ENCODE peak calls at places on chromosomes 4 and X, in six cellular contexts. One of them, this sample, is unnamed.

GRCh38 chrX:41178201-41178600 is 93.0 kb downstream of the USP9X start:
- DNase-seq in GM23338: no peak
- DNase-seq in GM10248: no peak
- DNase-seq in activated CD4-positive, alpha-beta T cell treated with anti-CD3 and anti-CD28 coated beads, Interleukin-2, amount 50 U/mL, for 4 hours: no peak
- DNase-seq in stimulated activated CD8-positive, alpha-beta memory T cell treated with anti-CD3 and anti-CD28 coated beads, Interleukin-12 subunit alpha, Interleukin-12 subunit beta, amount 100 ng/mL, for 1 hour: no peak
- DNase-seq in endothelial cell: no peak
- DNase-seq in this sample: no peak

GRCh38 chr4:53863163-53863562 is 201.2 kb downstream of the CHIC2 start:
- DNase-seq in endothelial cell: no peak
- DNase-seq in activated CD4-positive, alpha-beta T cell treated with anti-CD3 and anti-CD28 coated beads, Interleukin-2, amount 50 U/mL, for 4 hours: no peak
- DNase-seq in GM10248: no peak
- DNase-seq in GM23338: no peak
- DNase-seq in stimulated activated CD8-positive, alpha-beta memory T cell treated with anti-CD3 and anti-CD28 coated beads, Interleukin-12 subunit alpha, Interleukin-12 subunit beta, amount 100 ng/mL, for 1 hour: no peak
- DNase-seq in this sample: no peak

GRCh38 chr4:18508801-18509200 is 487.2 kb upstream of the LCORL start:
- DNase-seq in endothelial cell: no peak
- DNase-seq in stimulated activated CD8-positive, alpha-beta memory T cell treated with anti-CD3 and anti-CD28 coated beads, Interleukin-12 subunit alpha, Interleukin-12 subunit beta, amount 100 ng/mL, for 1 hour: no peak
- DNase-seq in activated CD4-positive, alpha-beta T cell treated with anti-CD3 and anti-CD28 coated beads, Interleukin-2, amount 50 U/mL, for 4 hours: no peak
- DNase-seq in GM10248: no peak
- DNase-seq in GM23338: peak; percentile 56
- DNase-seq in this sample: no peak

GRCh38 chrX:132958086-132958703 is at the start of gene HS6ST2:
- DNase-seq in GM10248: no peak
- DNase-seq in stimulated activated CD8-positive, alpha-beta memory T cell treated with anti-CD3 and anti-CD28 coated beads, Interleukin-12 subunit alpha, Interleukin-12 subunit beta, amount 100 ng/mL, for 1 hour: no peak
- DNase-seq in activated CD4-positive, alpha-beta T cell treated with anti-CD3 and anti-CD28 coated beads, Interleukin-2, amount 50 U/mL, for 4 hours: no peak
- DNase-seq in endothelial cell: peak; percentile 35
- DNase-seq in GM23338: peak; percentile 60
- DNase-seq in this sample: no peak

GRCh38 chr4:73801692-73802091 is 34.8 kb upstream of the CXCL6 start:
- DNase-seq in GM10248: no peak
- DNase-seq in GM23338: no peak
- DNase-seq in endothelial cell: no peak
- DNase-seq in activated CD4-positive, alpha-beta T cell treated with anti-CD3 and anti-CD28 coated beads, Interleukin-2, amount 50 U/mL, for 4 hours: no peak
- DNase-seq in stimulated activated CD8-positive, alpha-beta memory T cell treated with anti-CD3 and anti-CD28 coated beads, Interleukin-12 subunit alpha, Interleukin-12 subunit beta, amount 100 ng/mL, for 1 hour: no peak
- DNase-seq in this sample: no peak

GRCh38 chrX:11040405-11040804 is 70.7 kb upstream of the HCCS start:
- DNase-seq in GM10248: no peak
- DNase-seq in endothelial cell: no peak
- DNase-seq in GM23338: no peak
- DNase-seq in activated CD4-positive, alpha-beta T cell treated with anti-CD3 and anti-CD28 coated beads, Interleukin-2, amount 50 U/mL, for 4 hours: no peak
- DNase-seq in stimulated activated CD8-positive, alpha-beta memory T cell treated with anti-CD3 and anti-CD28 coated beads, Interleukin-12 subunit alpha, Interleukin-12 subunit beta, amount 100 ng/mL, for 1 hour: no peak
- DNase-seq in this sample: no peak

GRCh38 chrX:48896611-48897011 is 957 bp downstream of the TIMM17B start:
- DNase-seq in GM23338: peak; percentile 30
- DNase-seq in activated CD4-positive, alpha-beta T cell treated with anti-CD3 and anti-CD28 coated beads, Interleukin-2, amount 50 U/mL, for 4 hours: no peak
- DNase-seq in endothelial cell: no peak
- DNase-seq in GM10248: no peak
- DNase-seq in stimulated activated CD8-positive, alpha-beta memory T cell treated with anti-CD3 and anti-CD28 coated beads, Interleukin-12 subunit alpha, Interleukin-12 subunit beta, amount 100 ng/mL, for 1 hour: no peak
- DNase-seq in this sample: no peak

GRCh38 chr4:15988222-15988621 is 25.2 kb upstream of the FGFBP2 start:
- DNase-seq in GM10248: no peak
- DNase-seq in activated CD4-positive, alpha-beta T cell treated with anti-CD3 and anti-CD28 coated beads, Interleukin-2, amount 50 U/mL, for 4 hours: no peak
- DNase-seq in stimulated activated CD8-positive, alpha-beta memory T cell treated with anti-CD3 and anti-CD28 coated beads, Interleukin-12 subunit alpha, Interleukin-12 subunit beta, amount 100 ng/mL, for 1 hour: no peak
- DNase-seq in GM23338: no peak
- DNase-seq in endothelial cell: no peak
- DNase-seq in this sample: no peak

GRCh38 chr4:36427696-36428095 is 146.3 kb downstream of the DTHD1 start:
- DNase-seq in endothelial cell: no peak
- DNase-seq in GM10248: no peak
- DNase-seq in activated CD4-positive, alpha-beta T cell treated with anti-CD3 and anti-CD28 coated beads, Interleukin-2, amount 50 U/mL, for 4 hours: no peak
- DNase-seq in stimulated activated CD8-positive, alpha-beta memory T cell treated with anti-CD3 and anti-CD28 coated beads, Interleukin-12 subunit alpha, Interleukin-12 subunit beta, amount 100 ng/mL, for 1 hour: no peak
- DNase-seq in GM23338: no peak
- DNase-seq in this sample: no peak

GRCh38 chrX:8125566-8125965 is 45.5 kb downstream of the VCX2 start:
- DNase-seq in GM10248: no peak
- DNase-seq in stimulated activated CD8-positive, alpha-beta memory T cell treated with anti-CD3 and anti-CD28 coated beads, Interleukin-12 subunit alpha, Interleukin-12 subunit beta, amount 100 ng/mL, for 1 hour: no peak
- DNase-seq in endothelial cell: no peak
- DNase-seq in GM23338: no peak
- DNase-seq in activated CD4-positive, alpha-beta T cell treated with anti-CD3 and anti-CD28 coated beads, Interleukin-2, amount 50 U/mL, for 4 hours: no peak
- DNase-seq in this sample: no peak

GRCh38 chrX:22968494-22968893 is 31.3 kb upstream of the DDX53 start:
- DNase-seq in stimulated activated CD8-positive, alpha-beta memory T cell treated with anti-CD3 and anti-CD28 coated beads, Interleukin-12 subunit alpha, Interleukin-12 subunit beta, amount 100 ng/mL, for 1 hour: no peak
- DNase-seq in GM23338: peak; percentile 41
- DNase-seq in endothelial cell: no peak
- DNase-seq in activated CD4-positive, alpha-beta T cell treated with anti-CD3 and anti-CD28 coated beads, Interleukin-2, amount 50 U/mL, for 4 hours: no peak
- DNase-seq in GM10248: no peak
- DNase-seq in this sample: no peak